ENCODE peak calls at places on chromosomes 6 and 20, in four cellular contexts. D is mucosa of descending colon, X is fibroblast of the aortic adventitia, H is endothelial cell. Q is an unnamed sample.

GRCh38 chr20:13638162-13638495 is 603 bp downstream of the TASP1 start:
- DNase-seq in H (no peak), X (peak), D (no peak), Q (no peak)

GRCh38 chr20:38805502-38805957 is at the start of gene PPP1R16B:
- DNase-seq in D (peak), H (peak), X (no peak), Q (peak)

GRCh38 chr6:24910331-24910849 is 25.4 kb downstream of the RIPOR2 start:
- DNase-seq in X (no peak), D (no peak), H (peak), Q (peak)

GRCh38 chr20:25000268-25000801 is 7.8 kb upstream of the APMAP start:
- DNase-seq in D (peak), X (peak), H (no peak), Q (no peak)

GRCh38 chr6:24859608-24860007 is 60.9 kb upstream of the ARMH2 start:
- DNase-seq in X (no peak), D (no peak), H (no peak), Q (no peak)

GRCh38 chr6:27502508-27503435 is 29.9 kb upstream of the ZNF184 start:
- DNase-seq in H (peak), X (peak), D (peak), Q (peak)

GRCh38 chr6:54204921-54205511 is 93.8 kb downstream of the MLIP start:
- DNase-seq in H (no peak), X (peak), D (no peak), Q (no peak)

GRCh38 chr6:10381830-10382208 is 33.1 kb downstream of the TFAP2A start:
- DNase-seq in D (no peak), H (no peak), X (no peak), Q (peak)

GRCh38 chr6:135642912-135643311 is 145.4 kb upstream of the AHI1 start:
- DNase-seq in X (no peak), D (no peak), H (no peak), Q (no peak)

GRCh38 chr6:6221829-6222535 is 98.5 kb downstream of the F13A1 start:
- DNase-seq in H (peak), D (no peak), X (no peak), Q (peak)

DNA sequence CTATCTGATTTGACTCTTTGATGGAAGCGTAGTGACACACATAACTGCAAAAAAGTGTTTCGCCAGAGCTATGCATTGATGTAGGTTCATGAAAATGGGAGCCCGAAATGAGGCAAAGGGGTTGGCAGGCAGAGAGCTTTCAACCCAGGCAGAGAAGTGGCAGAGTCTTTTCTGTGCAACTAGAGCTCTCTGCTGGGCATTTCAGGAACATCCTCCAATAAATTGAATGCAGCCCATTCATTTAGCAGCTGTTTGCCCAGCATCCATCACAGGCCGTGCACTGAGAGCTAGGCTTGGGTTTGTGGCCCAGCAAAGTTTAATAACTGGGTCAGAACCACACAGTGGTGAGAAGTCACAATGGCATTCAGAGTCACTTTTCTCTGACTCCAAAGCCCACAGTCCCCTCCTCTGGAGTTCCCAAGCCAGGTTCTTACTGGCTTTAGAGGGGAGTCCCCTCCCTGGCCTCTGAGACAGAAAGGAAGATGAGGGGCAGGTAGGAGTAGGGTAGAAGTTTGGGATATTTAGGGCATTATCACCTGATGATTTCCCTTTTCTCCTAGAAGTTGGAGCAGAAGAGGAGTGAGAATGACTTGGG is 31.8 kb upstream of the ELMO2 start:
- DNase-seq in H (peak), D (no peak), X (peak), Q (no peak)
- TF ChIP-seq CTCF in H (no peak), D (no peak), X (peak), Q (no peak)

DNA sequence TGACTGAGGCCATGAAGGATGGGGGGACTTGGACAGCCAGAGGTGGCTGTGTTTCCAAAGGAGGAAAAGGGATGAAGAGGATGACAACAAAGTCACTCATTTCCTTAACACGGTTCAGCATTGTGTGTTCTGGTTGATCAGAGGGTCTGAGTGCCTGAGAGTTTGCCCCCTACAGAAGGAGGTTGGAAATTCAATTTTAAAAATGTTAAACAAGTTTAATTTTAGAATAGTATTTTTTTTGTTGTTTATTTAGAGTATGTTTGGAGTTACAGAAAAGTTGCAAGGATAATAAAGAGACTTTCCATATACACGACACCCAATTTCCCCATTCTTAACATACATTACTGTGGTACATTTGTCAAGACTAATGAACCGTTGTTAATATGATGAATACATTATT is 10.3 kb upstream of the VAPB start:
- DNase-seq in D (no peak), H (no peak), X (no peak), Q (no peak)
- TF ChIP-seq CTCF in D (no peak), H (peak), X (peak), Q (no peak)

DNA sequence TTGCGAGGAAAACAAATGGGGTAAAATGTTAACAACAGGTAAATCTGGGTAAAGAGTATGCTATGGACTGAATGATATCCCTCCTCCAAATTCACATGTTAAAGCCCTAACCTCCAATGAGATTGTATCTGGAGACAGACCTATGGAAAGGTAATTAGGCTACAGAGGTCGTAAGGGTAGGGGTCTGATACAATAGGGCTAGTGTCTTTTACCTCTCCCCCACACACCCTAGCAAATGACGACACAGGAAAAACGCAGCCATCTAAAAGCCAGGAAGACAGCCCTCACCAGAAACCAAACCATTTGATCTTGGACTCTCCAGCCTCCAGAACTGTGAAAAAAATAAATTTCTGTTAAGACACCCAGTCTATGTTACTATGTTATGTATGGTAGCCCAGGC is 20.6 kb upstream of the FBXO9 start:
- DNase-seq in H (no peak), X (no peak), D (no peak), Q (no peak)
- TF ChIP-seq CTCF in H (no peak), X (no peak), D (no peak), Q (no peak)

DNA sequence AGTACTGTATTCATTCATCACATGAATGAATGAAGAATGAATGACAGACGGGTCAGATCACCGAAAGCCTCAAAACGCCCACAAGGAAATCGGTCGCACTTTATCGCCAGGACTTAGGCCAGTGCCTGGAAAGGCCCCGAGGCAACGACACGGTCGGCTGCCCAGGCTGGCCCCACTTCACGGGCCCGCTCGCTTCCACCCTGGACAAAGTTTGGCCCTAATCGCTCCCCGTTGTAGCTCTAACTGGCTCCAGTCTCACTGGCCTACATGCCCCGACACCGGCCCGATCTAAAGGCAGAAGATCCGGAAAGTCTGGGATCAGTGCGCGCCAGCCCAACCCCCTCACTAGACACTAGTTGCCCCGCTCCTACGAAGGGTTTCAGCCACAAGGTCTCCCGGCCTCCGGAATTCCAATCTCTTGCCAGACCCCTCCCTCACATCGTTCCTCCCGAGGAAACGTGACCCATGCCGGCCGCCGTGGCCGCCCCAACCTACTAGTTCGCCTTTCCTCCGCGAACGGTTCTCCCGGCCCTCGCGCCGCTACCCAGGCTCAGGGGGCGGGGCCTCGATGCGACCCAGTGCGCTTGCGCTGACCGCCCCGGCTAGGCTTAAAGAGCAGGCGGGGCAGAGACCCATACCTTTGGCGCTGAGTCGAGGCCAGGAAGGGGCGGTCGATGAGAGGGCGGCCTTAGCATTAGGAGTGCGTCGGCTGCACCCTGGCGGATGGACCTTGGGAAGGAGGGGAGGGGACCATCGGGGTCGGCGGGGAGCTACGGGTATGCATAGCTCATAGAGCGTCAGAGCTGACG is at the start of the genes GSS and MYH7B:
- DNase-seq in H (peak), D (peak), X (peak), Q (peak)
- TF ChIP-seq CTCF in H (no peak), D (peak), X (peak), Q (no peak)